ENCODE peak calls at places on chromosomes 2 and 18, in six cellular contexts. D is psoas muscle, F is MM.1S, Z is SK-N-SH, Q is transverse colon, E is left lung. O is an unnamed sample.

GRCh38 chr2:134244091-134244490 is 9.8 kb upstream of the MGAT5 start:
- DNase-seq in Q (no peak), Z (no peak), F (no peak), E (no peak), D (no peak), O (no peak)

GRCh38 chr2:221104391-221104811 is 467.7 kb downstream of the EPHA4 start:
- DNase-seq in E (peak), Z (no peak), F (no peak), D (peak), Q (no peak), O (no peak)

GRCh38 chr2:78304678-78305077 is 720.8 kb upstream of the REG3G start:
- DNase-seq in F (no peak), E (no peak), Q (no peak), Z (no peak), D (no peak), O (no peak)

GRCh38 chr18:31275722-31276463 is 42.1 kb upstream of the DSG1 start:
- DNase-seq in E (no peak), Z (no peak), Q (peak), D (no peak), F (no peak), O (no peak)

GRCh38 chr18:78738076-78738690 is 241.4 kb upstream of the SALL3 start:
- DNase-seq in F (no peak), E (no peak), Q (no peak), D (no peak), Z (no peak), O (no peak)

GRCh38 chr18:39672171-39672570 is 2106.6 kb upstream of the CELF4 start:
- DNase-seq in F (no peak), Q (no peak), Z (no peak), D (no peak), E (no peak), O (no peak)

GRCh38 chr2:9844581-9844980 is 1.3 kb downstream of the TAF1B start:
- DNase-seq in D (no peak), E (no peak), Z (no peak), Q (no peak), F (peak), O (peak)

GRCh38 chr2:172430027-172430426 is 2.6 kb downstream of the ITGA6 start:
- DNase-seq in D (no peak), E (no peak), Q (no peak), Z (no peak), F (no peak), O (no peak)

GRCh38 chr18:46542545-46542944 is 114.5 kb downstream of the LOXHD1 start:
- DNase-seq in D (no peak), E (no peak), Q (no peak), Z (no peak), F (no peak), O (no peak)

GRCh38 chr18:23281626-23282436 is 146.5 kb downstream of the CABLES1 start:
- DNase-seq in Q (no peak), Z (peak), E (no peak), F (no peak), D (no peak), O (no peak)

GRCh38 chr2:170823800-170824153 is 7.1 kb downstream of the GAD1 start:
- DNase-seq in Q (no peak), F (no peak), D (no peak), Z (no peak), E (no peak), O (no peak)

GRCh38 chr2:236244256-236244655 is 19.9 kb downstream of the ASB18 start:
- DNase-seq in Q (no peak), E (no peak), F (no peak), Z (no peak), D (no peak), O (no peak)

GRCh38 chr2:11998218-11998617 is 251.8 kb downstream of the LPIN1 start:
- DNase-seq in E (no peak), F (no peak), Q (no peak), D (no peak), Z (no peak), O (peak)

GRCh38 chr2:190415794-190416729 is 7.9 kb downstream of the MFSD6 start:
- DNase-seq in F (no peak), D (no peak), Z (peak), E (no peak), Q (no peak), O (no peak)

GRCh38 chr18:75407468-75408437 is 19.8 kb downstream of the SMIM21 start:
- DNase-seq in Z (no peak), F (no peak), D (no peak), E (no peak), Q (no peak), O (no peak)

GRCh38 chr2:174027956-174028355 is 62.8 kb upstream of the SP3 start:
- DNase-seq in Q (no peak), D (no peak), F (no peak), E (no peak), Z (no peak), O (no peak)

GRCh38 chr2:217105733-217106649 is 246.1 kb upstream of the TNP1 start:
- DNase-seq in D (no peak), F (no peak), E (no peak), Z (no peak), Q (no peak), O (no peak)

GRCh38 chr18:58993260-58993659 is 128.6 kb downstream of the ZNF532 start:
- DNase-seq in Z (no peak), D (no peak), Q (no peak), E (no peak), F (no peak), O (no peak)

GRCh38 chr2:109692013-109692738 is 78.0 kb downstream of the SOWAHC start:
- DNase-seq in Q (peak), E (no peak), D (no peak), Z (no peak), F (no peak), O (no peak)

GRCh38 chr2:12738112-12738485 is 21.4 kb downstream of the TRIB2 start:
- DNase-seq in Q (no peak), Z (no peak), F (no peak), D (no peak), E (no peak), O (no peak)

GRCh38 chr2:235382091-235383000 is 111.5 kb upstream of the AGAP1 start:
- DNase-seq in E (no peak), F (no peak), Q (no peak), Z (no peak), D (no peak), O (no peak)

GRCh38 chr2:105712166-105712915 is 32.4 kb upstream of the NCK2 start:
- DNase-seq in F (no peak), E (no peak), Z (no peak), D (no peak), Q (no peak), O (no peak)

GRCh38 chr2:223674998-223675609 is 72.9 kb upstream of the SCG2 start:
- DNase-seq in Q (no peak), F (no peak), E (no peak), Z (peak), D (no peak), O (no peak)

GRCh38 chr2:203201426-203201825 is 37.4 kb upstream of the CYP20A1 start:
- DNase-seq in E (no peak), D (no peak), F (no peak), Q (no peak), Z (no peak), O (no peak)

GRCh38 chr18:57819671-57820460 is 16.8 kb upstream of the ATP8B1 start:
- DNase-seq in Q (peak), F (no peak), D (peak), Z (peak), E (no peak), O (no peak)

GRCh38 chr2:102336502-102336945 is 19.1 kb upstream of the IL18R1 start:
- DNase-seq in E (no peak), Z (no peak), F (no peak), Q (no peak), D (peak), O (no peak)

GRCh38 chr2:135844285-135844985 is 7.5 kb upstream of the LCT start:
- DNase-seq in D (no peak), Q (no peak), E (no peak), Z (no peak), F (no peak), O (no peak)

GRCh38 chr2:235966396-235966795 is 201.8 kb downstream of the GBX2 start:
- DNase-seq in Q (no peak), E (no peak), D (no peak), Z (no peak), F (no peak), O (no peak)

GRCh38 chr18:58541789-58542425 is 87.0 kb downstream of the ALPK2 start:
- DNase-seq in D (no peak), Q (no peak), E (no peak), F (peak), Z (no peak), O (peak)

GRCh38 chr2:51633073-51633472 is 601.1 kb upstream of the NRXN1 start:
- DNase-seq in D (no peak), Q (no peak), Z (no peak), F (no peak), E (no peak), O (no peak)

GRCh38 chr2:58206785-58207184 is 34.3 kb downstream of the FANCL start:
- DNase-seq in D (no peak), Z (no peak), Q (no peak), E (no peak), F (no peak), O (no peak)

GRCh38 chr2:200725620-200726019 is 86.1 kb upstream of the BZW1 start:
- DNase-seq in Q (no peak), Z (peak), D (no peak), F (no peak), E (no peak), O (no peak)

GRCh38 chr2:200733713-200734198 is 78.0 kb upstream of the BZW1 start:
- DNase-seq in Z (no peak), F (no peak), D (no peak), E (no peak), Q (no peak), O (no peak)

GRCh38 chr2:200730302-200730701 is 81.4 kb upstream of the BZW1 start:
- DNase-seq in D (no peak), Q (no peak), F (no peak), E (no peak), Z (no peak), O (no peak)

GRCh38 chr2:200730960-200731359 is 80.8 kb upstream of the BZW1 start:
- DNase-seq in E (no peak), Z (no peak), Q (no peak), D (no peak), F (no peak), O (no peak)

DNA sequence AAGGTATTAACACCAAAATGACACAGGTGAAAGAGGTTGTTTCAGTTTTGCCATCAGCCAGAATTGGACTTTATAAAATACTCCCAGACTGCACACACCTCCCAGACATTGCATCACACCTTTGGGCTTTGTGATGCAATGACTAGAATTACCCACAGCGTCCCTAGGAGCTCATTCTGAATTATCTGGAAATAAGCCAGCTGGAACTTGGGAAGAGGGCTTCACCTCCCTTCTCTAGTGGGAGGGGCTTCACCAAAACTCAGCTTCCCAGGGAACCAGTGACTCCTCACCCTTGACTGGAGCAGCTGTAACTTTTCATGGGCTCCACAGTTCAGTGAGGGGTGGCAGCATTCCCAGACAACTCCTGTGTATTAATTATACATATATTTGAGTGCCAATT is 83.1 kb upstream of the BZW1 start:
- DNase-seq in Z (no peak), D (no peak), E (no peak), Q (no peak), F (no peak), O (no peak)
- H3K4me3 ChIP-seq in Z (no peak), D (no peak), E (no peak), Q (no peak), F (no peak), O (no peak)

GRCh38 chr18:48398074-48398473 is 11.1 kb downstream of the ZBTB7C start:
- DNase-seq in F (no peak), Q (no peak), Z (no peak), D (no peak), E (no peak), O (no peak)
- TF ChIP-seq CTCF in F (no peak), Q (no peak), Z (no peak), D (no peak), E (no peak), O (no peak)

DNA sequence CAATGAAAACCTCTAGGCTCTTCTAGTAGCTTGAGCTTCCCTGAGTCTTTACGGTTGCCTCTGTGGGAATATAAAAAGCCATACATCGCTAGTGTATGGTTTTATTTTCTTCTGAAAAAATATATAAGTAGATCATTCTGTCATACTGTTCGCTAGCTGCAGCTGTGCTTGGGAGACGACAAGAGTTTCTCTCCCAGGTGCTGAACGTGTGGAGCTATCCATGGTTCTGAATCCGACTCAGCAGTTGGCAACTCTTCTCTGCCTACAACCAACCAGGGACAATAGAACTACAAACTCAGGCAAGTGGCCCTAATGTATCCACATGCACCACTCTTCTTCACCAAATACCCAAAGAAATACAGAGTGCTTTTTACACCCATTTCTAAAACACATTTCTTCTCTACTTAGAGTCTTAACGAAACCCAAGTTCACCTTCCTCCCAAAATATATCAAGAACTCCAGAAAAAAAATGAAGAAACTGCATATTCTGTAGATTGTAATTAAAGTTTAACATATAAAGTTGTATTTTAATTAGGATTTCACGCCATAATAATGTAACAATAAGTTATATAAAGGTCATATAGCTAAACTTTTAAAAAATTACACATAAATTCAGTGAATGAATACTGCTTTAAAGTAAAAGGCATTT is 2.2 kb upstream of the KCNH7 start:
- DNase-seq in Q (peak), E (no peak), Z (no peak), F (peak), D (no peak), O (peak)
- H3K4me3 ChIP-seq in Q (no peak), E (no peak), Z (no peak), F (no peak), D (no peak), O (no peak)

DNA sequence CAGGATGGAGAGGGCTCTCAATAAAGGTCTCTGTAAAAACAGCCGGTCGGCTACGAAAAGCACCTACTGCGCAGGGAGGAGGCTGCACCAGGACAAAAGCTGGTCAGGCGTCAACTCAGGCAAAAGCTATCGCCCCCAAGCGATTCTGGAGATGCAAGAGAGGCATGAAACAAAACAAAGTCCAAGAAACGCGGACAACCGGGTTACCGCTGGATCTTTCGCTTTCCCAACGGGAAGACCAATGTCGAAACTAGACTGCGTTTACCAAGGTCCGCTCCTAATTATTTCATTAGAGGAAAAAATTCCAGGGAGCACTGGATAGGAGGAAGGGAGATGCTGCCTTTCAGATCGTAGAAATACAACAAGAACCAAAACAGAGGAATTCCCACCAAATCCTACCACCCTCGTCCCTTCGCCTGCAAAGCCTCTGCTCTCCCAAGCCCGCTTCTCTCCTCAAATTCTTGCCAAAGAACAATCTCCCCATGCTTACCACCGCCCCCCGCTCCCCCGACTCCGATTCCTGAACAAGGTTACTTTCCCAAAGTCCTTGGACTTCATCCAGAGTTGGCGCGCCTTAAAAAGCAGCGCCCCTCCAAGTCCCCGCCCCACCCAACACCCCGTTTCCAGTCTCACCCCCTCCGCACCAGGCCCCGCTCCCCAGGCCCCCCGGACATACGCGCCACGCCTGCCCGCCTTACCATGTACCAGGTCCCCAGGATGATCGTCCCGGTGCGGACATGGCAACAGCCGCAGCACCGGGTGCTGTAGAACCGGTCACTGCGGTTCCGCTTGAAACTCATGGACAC is 513 bp downstream of the LAPTM4A start:
- DNase-seq in Z (peak), Q (peak), F (peak), E (no peak), D (no peak), O (no peak)
- TF ChIP-seq CTCF in Z (peak), Q (no peak), F (peak), E (no peak), D (no peak), O (no peak)

DNA sequence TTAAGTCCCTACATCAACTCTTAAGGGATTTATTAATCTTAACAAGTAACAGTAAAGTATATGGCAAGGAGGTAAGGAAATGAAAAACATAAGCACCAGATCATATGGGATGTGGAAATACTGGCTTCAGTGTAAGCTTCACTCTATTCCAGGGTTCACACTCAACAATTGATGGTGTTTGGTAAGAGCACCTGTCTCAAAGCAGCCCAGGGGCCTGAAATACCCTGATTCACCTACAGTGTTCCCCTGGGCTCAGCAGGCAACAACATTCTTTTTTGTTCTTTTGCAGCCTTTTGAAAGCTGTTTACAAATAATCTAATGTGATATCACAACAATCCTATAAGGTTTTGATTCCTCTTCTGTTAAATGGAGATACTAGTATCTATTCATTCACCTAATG is 1.2 kb upstream of the MLPH start:
- DNase-seq in Q (no peak), F (no peak), Z (no peak), E (no peak), D (no peak), O (no peak)
- H3K4me3 ChIP-seq in Q (no peak), F (no peak), Z (peak), E (no peak), D (peak), O (no peak)

GRCh38 chr2:119208791-119209203 is 14.8 kb upstream of the STEAP3 start:
- DNase-seq in E (no peak), D (no peak), F (no peak), Z (no peak), Q (no peak), O (no peak)
- TF ChIP-seq CTCF in E (no peak), D (no peak), F (no peak), Z (no peak), Q (no peak), O (no peak)

GRCh38 chr2:162242586-162243304 is 500 bp downstream of the FAP start:
- DNase-seq in Q (no peak), F (no peak), D (no peak), E (no peak), Z (no peak), O (no peak)
- H3K4me3 ChIP-seq in Q (peak), F (no peak), D (peak), E (peak), Z (peak), O (no peak)

DNA sequence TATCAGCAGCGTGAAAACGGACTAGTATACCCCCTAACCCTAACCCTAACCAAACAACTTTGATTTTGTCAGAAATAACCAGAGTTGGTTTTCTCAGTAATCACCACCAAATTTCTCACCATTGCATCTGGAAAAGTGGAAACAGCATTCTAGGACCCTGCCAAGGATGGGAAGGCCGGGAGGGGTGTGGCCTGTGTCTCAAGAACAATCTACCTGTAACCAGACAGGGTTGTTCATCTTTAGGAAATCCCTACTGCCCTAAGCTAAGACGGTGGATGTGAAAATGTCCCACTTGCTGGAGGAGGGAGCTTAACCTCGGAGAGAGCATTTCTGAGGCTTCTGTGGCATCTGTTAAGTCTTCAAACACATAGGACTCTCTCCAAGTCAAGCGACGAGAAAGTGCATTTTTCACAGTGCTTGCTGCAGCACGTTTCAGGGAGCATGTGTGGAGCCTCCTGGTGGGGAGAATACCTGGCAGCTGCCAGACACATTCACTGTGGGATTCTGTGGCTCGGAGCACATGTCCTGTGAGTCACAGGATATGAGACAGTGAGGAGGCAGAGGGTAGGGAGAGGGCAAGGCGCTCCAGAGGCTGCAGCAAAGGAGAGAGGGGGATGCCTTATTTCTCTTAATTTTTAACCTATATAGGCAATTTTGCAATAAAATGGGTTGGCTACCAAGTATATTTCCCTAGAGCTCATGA is 207.5 kb downstream of the SPP2 start:
- DNase-seq in E (no peak), Z (peak), Q (peak), D (peak), F (no peak), O (no peak)
- TF ChIP-seq CTCF in E (no peak), Z (peak), Q (peak), D (no peak), F (no peak), O (no peak)

GRCh38 chr2:20762945-20763683 is 59.8 kb downstream of the LDAH start:
- DNase-seq in D (no peak), E (no peak), F (peak), Q (no peak), Z (no peak), O (no peak)
- H3K4me3 ChIP-seq in D (no peak), E (no peak), F (no peak), Q (no peak), Z (no peak), O (no peak)